ENCODE peak calls at places on chromosomes 5 and 9, in six cellular contexts. One of them, this sample, is unnamed.

GRCh38 chr9:84978761-84979160 is 309.2 kb downstream of the NTRK2 start:
- DNase-seq in ELR: no peak
- DNase-seq in dorsolateral prefrontal cortex: no peak
- DNase-seq in NCI-H226: no peak
- DNase-seq in activated CD8-positive, alpha-beta memory T cell treated with anti-CD3 and anti-CD28 coated beads, Interleukin-2, amount 50 U/mL, for 48 hours: no peak
- DNase-seq in GM12892: no peak
- DNase-seq in this sample: no peak

GRCh38 chr5:160894-161540 is 30.3 kb upstream of the LRRC14B start:
- DNase-seq in ELR: no peak
- DNase-seq in dorsolateral prefrontal cortex: no peak
- DNase-seq in GM12892: no peak
- DNase-seq in NCI-H226: no peak
- DNase-seq in activated CD8-positive, alpha-beta memory T cell treated with anti-CD3 and anti-CD28 coated beads, Interleukin-2, amount 50 U/mL, for 48 hours: peak
- DNase-seq in this sample: peak

GRCh38 chr9:37618817-37619216 is 26.4 kb upstream of the TOMM5 start:
- DNase-seq in activated CD8-positive, alpha-beta memory T cell treated with anti-CD3 and anti-CD28 coated beads, Interleukin-2, amount 50 U/mL, for 48 hours: no peak
- DNase-seq in ELR: peak
- DNase-seq in NCI-H226: peak
- DNase-seq in GM12892: no peak
- DNase-seq in dorsolateral prefrontal cortex: no peak
- DNase-seq in this sample: no peak

GRCh38 chr9:96109718-96110351 is 192.1 kb downstream of the HSD17B3 start:
- DNase-seq in dorsolateral prefrontal cortex: no peak
- DNase-seq in ELR: peak
- DNase-seq in activated CD8-positive, alpha-beta memory T cell treated with anti-CD3 and anti-CD28 coated beads, Interleukin-2, amount 50 U/mL, for 48 hours: no peak
- DNase-seq in GM12892: no peak
- DNase-seq in NCI-H226: no peak
- DNase-seq in this sample: no peak

GRCh38 chr5:103918668-103919367 is 356.2 kb upstream of the NUDT12 start:
- DNase-seq in activated CD8-positive, alpha-beta memory T cell treated with anti-CD3 and anti-CD28 coated beads, Interleukin-2, amount 50 U/mL, for 48 hours: no peak
- DNase-seq in GM12892: no peak
- DNase-seq in NCI-H226: peak
- DNase-seq in ELR: peak
- DNase-seq in dorsolateral prefrontal cortex: no peak
- DNase-seq in this sample: no peak

GRCh38 chr9:33435821-33436277 is 11.5 kb downstream of the AQP3 start:
- DNase-seq in NCI-H226: no peak
- DNase-seq in activated CD8-positive, alpha-beta memory T cell treated with anti-CD3 and anti-CD28 coated beads, Interleukin-2, amount 50 U/mL, for 48 hours: no peak
- DNase-seq in dorsolateral prefrontal cortex: no peak
- DNase-seq in ELR: no peak
- DNase-seq in GM12892: no peak
- DNase-seq in this sample: no peak

GRCh38 chr5:169762338-169763095 is 125.4 kb downstream of the DOCK2 start:
- DNase-seq in NCI-H226: peak
- DNase-seq in dorsolateral prefrontal cortex: no peak
- DNase-seq in ELR: peak
- DNase-seq in GM12892: no peak
- DNase-seq in activated CD8-positive, alpha-beta memory T cell treated with anti-CD3 and anti-CD28 coated beads, Interleukin-2, amount 50 U/mL, for 48 hours: no peak
- DNase-seq in this sample: no peak

GRCh38 chr5:82684659-82685058 is 392.5 kb downstream of the TMEM167A start:
- DNase-seq in NCI-H226: no peak
- DNase-seq in GM12892: no peak
- DNase-seq in activated CD8-positive, alpha-beta memory T cell treated with anti-CD3 and anti-CD28 coated beads, Interleukin-2, amount 50 U/mL, for 48 hours: no peak
- DNase-seq in dorsolateral prefrontal cortex: no peak
- DNase-seq in ELR: no peak
- DNase-seq in this sample: no peak

GRCh38 chr9:613771-614347 is 227.6 kb upstream of the DMRT1 start:
- DNase-seq in activated CD8-positive, alpha-beta memory T cell treated with anti-CD3 and anti-CD28 coated beads, Interleukin-2, amount 50 U/mL, for 48 hours: peak
- DNase-seq in GM12892: peak
- DNase-seq in dorsolateral prefrontal cortex: peak
- DNase-seq in ELR: peak
- DNase-seq in NCI-H226: peak
- DNase-seq in this sample: peak

GRCh38 chr9:33165263-33166151 is 1.6 kb downstream of the B4GALT1 start:
- DNase-seq in GM12892: no peak
- DNase-seq in dorsolateral prefrontal cortex: no peak
- DNase-seq in activated CD8-positive, alpha-beta memory T cell treated with anti-CD3 and anti-CD28 coated beads, Interleukin-2, amount 50 U/mL, for 48 hours: no peak
- DNase-seq in NCI-H226: peak
- DNase-seq in ELR: peak
- DNase-seq in this sample: peak

GRCh38 chr9:9792144-9792857 is 820.5 kb downstream of the PTPRD start:
- DNase-seq in activated CD8-positive, alpha-beta memory T cell treated with anti-CD3 and anti-CD28 coated beads, Interleukin-2, amount 50 U/mL, for 48 hours: no peak
- DNase-seq in NCI-H226: no peak
- DNase-seq in ELR: no peak
- DNase-seq in GM12892: no peak
- DNase-seq in dorsolateral prefrontal cortex: no peak
- DNase-seq in this sample: no peak

GRCh38 chr5:56833325-56833724 is 18.0 kb downstream of the MAP3K1 start:
- DNase-seq in dorsolateral prefrontal cortex: no peak
- DNase-seq in activated CD8-positive, alpha-beta memory T cell treated with anti-CD3 and anti-CD28 coated beads, Interleukin-2, amount 50 U/mL, for 48 hours: no peak
- DNase-seq in ELR: no peak
- DNase-seq in NCI-H226: no peak
- DNase-seq in GM12892: no peak
- DNase-seq in this sample: no peak

GRCh38 chr9:94511943-94512265 is 43.0 kb upstream of the PCAT7 start:
- DNase-seq in NCI-H226: no peak
- DNase-seq in activated CD8-positive, alpha-beta memory T cell treated with anti-CD3 and anti-CD28 coated beads, Interleukin-2, amount 50 U/mL, for 48 hours: no peak
- DNase-seq in ELR: no peak
- DNase-seq in GM12892: no peak
- DNase-seq in dorsolateral prefrontal cortex: no peak
- DNase-seq in this sample: no peak

GRCh38 chr5:87401626-87402025 is 11.1 kb downstream of the CCNH start:
- DNase-seq in ELR: no peak
- DNase-seq in NCI-H226: no peak
- DNase-seq in GM12892: no peak
- DNase-seq in dorsolateral prefrontal cortex: no peak
- DNase-seq in activated CD8-positive, alpha-beta memory T cell treated with anti-CD3 and anti-CD28 coated beads, Interleukin-2, amount 50 U/mL, for 48 hours: no peak
- DNase-seq in this sample: no peak

GRCh38 chr5:4065472-4066320 is 470.1 kb downstream of the IRX1 start:
- DNase-seq in ELR: no peak
- DNase-seq in NCI-H226: no peak
- DNase-seq in dorsolateral prefrontal cortex: no peak
- DNase-seq in activated CD8-positive, alpha-beta memory T cell treated with anti-CD3 and anti-CD28 coated beads, Interleukin-2, amount 50 U/mL, for 48 hours: no peak
- DNase-seq in GM12892: no peak
- DNase-seq in this sample: no peak

GRCh38 chr5:39367711-39368110 is 3.4 kb upstream of the C9 start:
- DNase-seq in dorsolateral prefrontal cortex: no peak
- DNase-seq in ELR: no peak
- DNase-seq in GM12892: no peak
- DNase-seq in activated CD8-positive, alpha-beta memory T cell treated with anti-CD3 and anti-CD28 coated beads, Interleukin-2, amount 50 U/mL, for 48 hours: no peak
- DNase-seq in NCI-H226: no peak
- DNase-seq in this sample: no peak

GRCh38 chr9:129619787-129620668 is 873 bp downstream of the C9orf50 start:
- DNase-seq in activated CD8-positive, alpha-beta memory T cell treated with anti-CD3 and anti-CD28 coated beads, Interleukin-2, amount 50 U/mL, for 48 hours: no peak
- DNase-seq in ELR: peak
- DNase-seq in dorsolateral prefrontal cortex: no peak
- DNase-seq in NCI-H226: no peak
- DNase-seq in GM12892: no peak
- DNase-seq in this sample: no peak

GRCh38 chr9:84779892-84780291 is 110.4 kb downstream of the NTRK2 start:
- DNase-seq in dorsolateral prefrontal cortex: no peak
- DNase-seq in NCI-H226: no peak
- DNase-seq in activated CD8-positive, alpha-beta memory T cell treated with anti-CD3 and anti-CD28 coated beads, Interleukin-2, amount 50 U/mL, for 48 hours: no peak
- DNase-seq in ELR: no peak
- DNase-seq in GM12892: no peak
- DNase-seq in this sample: no peak

GRCh38 chr9:96031366-96031824 is 155.9 kb downstream of the ERCC6L2 start:
- DNase-seq in NCI-H226: no peak
- DNase-seq in dorsolateral prefrontal cortex: no peak
- DNase-seq in ELR: peak
- DNase-seq in GM12892: no peak
- DNase-seq in activated CD8-positive, alpha-beta memory T cell treated with anti-CD3 and anti-CD28 coated beads, Interleukin-2, amount 50 U/mL, for 48 hours: no peak
- DNase-seq in this sample: no peak

GRCh38 chr5:115309751-115310370 is 13.4 kb upstream of the CCDC112 start:
- DNase-seq in GM12892: no peak
- DNase-seq in NCI-H226: peak
- DNase-seq in dorsolateral prefrontal cortex: no peak
- DNase-seq in activated CD8-positive, alpha-beta memory T cell treated with anti-CD3 and anti-CD28 coated beads, Interleukin-2, amount 50 U/mL, for 48 hours: no peak
- DNase-seq in ELR: peak
- DNase-seq in this sample: no peak

GRCh38 chr9:19162026-19162366 is 34.7 kb upstream of the PLIN2 start:
- DNase-seq in NCI-H226: no peak
- DNase-seq in ELR: no peak
- DNase-seq in activated CD8-positive, alpha-beta memory T cell treated with anti-CD3 and anti-CD28 coated beads, Interleukin-2, amount 50 U/mL, for 48 hours: no peak
- DNase-seq in GM12892: no peak
- DNase-seq in dorsolateral prefrontal cortex: no peak
- DNase-seq in this sample: no peak

GRCh38 chr5:83331842-83332241 is 139.7 kb upstream of the VCAN start:
- DNase-seq in dorsolateral prefrontal cortex: no peak
- DNase-seq in GM12892: no peak
- DNase-seq in ELR: peak
- DNase-seq in NCI-H226: no peak
- DNase-seq in activated CD8-positive, alpha-beta memory T cell treated with anti-CD3 and anti-CD28 coated beads, Interleukin-2, amount 50 U/mL, for 48 hours: no peak
- DNase-seq in this sample: no peak

GRCh38 chr5:141934099-141934844 is 10.6 kb downstream of the DELE1 start:
- DNase-seq in NCI-H226: peak
- DNase-seq in GM12892: no peak
- DNase-seq in dorsolateral prefrontal cortex: no peak
- DNase-seq in ELR: no peak
- DNase-seq in activated CD8-positive, alpha-beta memory T cell treated with anti-CD3 and anti-CD28 coated beads, Interleukin-2, amount 50 U/mL, for 48 hours: no peak
- DNase-seq in this sample: no peak

GRCh38 chr5:86118542-86118941 is 499.2 kb upstream of the COX7C start:
- DNase-seq in ELR: no peak
- DNase-seq in NCI-H226: no peak
- DNase-seq in GM12892: no peak
- DNase-seq in dorsolateral prefrontal cortex: no peak
- DNase-seq in activated CD8-positive, alpha-beta memory T cell treated with anti-CD3 and anti-CD28 coated beads, Interleukin-2, amount 50 U/mL, for 48 hours: no peak
- DNase-seq in this sample: no peak

GRCh38 chr5:56812110-56812509 is 3.2 kb upstream of the MAP3K1 start:
- DNase-seq in activated CD8-positive, alpha-beta memory T cell treated with anti-CD3 and anti-CD28 coated beads, Interleukin-2, amount 50 U/mL, for 48 hours: no peak
- DNase-seq in NCI-H226: peak
- DNase-seq in ELR: peak
- DNase-seq in GM12892: no peak
- DNase-seq in dorsolateral prefrontal cortex: no peak
- DNase-seq in this sample: no peak

GRCh38 chr5:13708432-13708831 is 236.1 kb downstream of the DNAH5 start:
- DNase-seq in NCI-H226: no peak
- DNase-seq in dorsolateral prefrontal cortex: no peak
- DNase-seq in ELR: no peak
- DNase-seq in GM12892: no peak
- DNase-seq in activated CD8-positive, alpha-beta memory T cell treated with anti-CD3 and anti-CD28 coated beads, Interleukin-2, amount 50 U/mL, for 48 hours: no peak
- DNase-seq in this sample: no peak

GRCh38 chr5:147400076-147400809 is 109.6 kb downstream of the DPYSL3 start:
- DNase-seq in GM12892: no peak
- DNase-seq in NCI-H226: no peak
- DNase-seq in ELR: no peak
- DNase-seq in dorsolateral prefrontal cortex: no peak
- DNase-seq in activated CD8-positive, alpha-beta memory T cell treated with anti-CD3 and anti-CD28 coated beads, Interleukin-2, amount 50 U/mL, for 48 hours: no peak
- DNase-seq in this sample: no peak